ENCODE peak calls at places on chromosomes 6 and 20, in seven cellular contexts. One of them, this sample, is unnamed.

GRCh38 chr20:19354950-19355349 is 142.5 kb downstream of the SLC24A3 start:
- DNase-seq in esophagus squamous epithelium: no peak
- DNase-seq in A673: peak; percentile 33
- DNase-seq in heart right ventricle: no peak
- DNase-seq in upper lobe of left lung: no peak
- DNase-seq in cardiac muscle cell: no peak
- DNase-seq in psoas muscle: no peak
- DNase-seq in this sample: no peak

GRCh38 chr6:90216081-90216977 is 80.3 kb downstream of the BACH2 start:
- DNase-seq in esophagus squamous epithelium: no peak
- DNase-seq in upper lobe of left lung: no peak
- DNase-seq in heart right ventricle: no peak
- DNase-seq in cardiac muscle cell: peak; percentile 25
- DNase-seq in A673: no peak
- DNase-seq in psoas muscle: no peak
- DNase-seq in this sample: no peak

GRCh38 chr20:39630215-39630614 is 668.1 kb downstream of the DHX35 start:
- DNase-seq in cardiac muscle cell: no peak
- DNase-seq in esophagus squamous epithelium: no peak
- DNase-seq in heart right ventricle: no peak
- DNase-seq in A673: no peak
- DNase-seq in psoas muscle: no peak
- DNase-seq in upper lobe of left lung: no peak
- DNase-seq in this sample: no peak

GRCh38 chr6:147787407-147787806 is 278.9 kb downstream of the SAMD5 start:
- DNase-seq in A673: peak; percentile 56
- DNase-seq in cardiac muscle cell: no peak
- DNase-seq in psoas muscle: no peak
- DNase-seq in heart right ventricle: no peak
- DNase-seq in upper lobe of left lung: no peak
- DNase-seq in esophagus squamous epithelium: no peak
- DNase-seq in this sample: no peak

GRCh38 chr6:138832182-138832581 is 36.3 kb downstream of the ECT2L start:
- DNase-seq in psoas muscle: no peak
- DNase-seq in heart right ventricle: no peak
- DNase-seq in esophagus squamous epithelium: no peak
- DNase-seq in A673: no peak
- DNase-seq in upper lobe of left lung: no peak
- DNase-seq in cardiac muscle cell: no peak
- DNase-seq in this sample: no peak

GRCh38 chr6:135537782-135538301 is 40.3 kb upstream of the AHI1 start:
- DNase-seq in psoas muscle: no peak
- DNase-seq in cardiac muscle cell: no peak
- DNase-seq in upper lobe of left lung: no peak
- DNase-seq in heart right ventricle: no peak
- DNase-seq in esophagus squamous epithelium: no peak
- DNase-seq in A673: no peak
- DNase-seq in this sample: no peak

GRCh38 chr20:14924433-14924832 is 587.0 kb upstream of the FLRT3 start:
- DNase-seq in A673: no peak
- DNase-seq in cardiac muscle cell: no peak
- DNase-seq in heart right ventricle: no peak
- DNase-seq in psoas muscle: no peak
- DNase-seq in esophagus squamous epithelium: no peak
- DNase-seq in upper lobe of left lung: no peak
- DNase-seq in this sample: no peak

GRCh38 chr20:1503564-1504227 is 12.5 kb upstream of the SIRPB2 start:
- DNase-seq in A673: peak; percentile 93
- DNase-seq in heart right ventricle: peak; percentile 41
- DNase-seq in psoas muscle: peak; percentile 61
- DNase-seq in upper lobe of left lung: no peak
- DNase-seq in cardiac muscle cell: peak; percentile 83
- DNase-seq in esophagus squamous epithelium: no peak
- DNase-seq in this sample: peak; percentile 39

GRCh38 chr6:42104095-42104806 is 38.2 kb downstream of the C6orf132 start:
- DNase-seq in A673: peak; percentile 66
- DNase-seq in upper lobe of left lung: peak; percentile 89
- DNase-seq in heart right ventricle: peak; percentile 77
- DNase-seq in cardiac muscle cell: peak; percentile 84
- DNase-seq in psoas muscle: peak; percentile 87
- DNase-seq in esophagus squamous epithelium: no peak
- DNase-seq in this sample: peak; percentile 77

GRCh38 chr6:7136859-7137334 is 29.1 kb downstream of the RREB1 start:
- DNase-seq in psoas muscle: no peak
- DNase-seq in upper lobe of left lung: no peak
- DNase-seq in A673: no peak
- DNase-seq in heart right ventricle: no peak
- DNase-seq in cardiac muscle cell: no peak
- DNase-seq in esophagus squamous epithelium: no peak
- DNase-seq in this sample: peak; percentile 75

GRCh38 chr6:138038148-138038870 is 68.9 kb downstream of the PERP start:
- DNase-seq in upper lobe of left lung: no peak
- DNase-seq in psoas muscle: no peak
- DNase-seq in heart right ventricle: no peak
- DNase-seq in esophagus squamous epithelium: no peak
- DNase-seq in cardiac muscle cell: no peak
- DNase-seq in A673: no peak
- DNase-seq in this sample: no peak

GRCh38 chr6:3373597-3374203 is 83.2 kb downstream of the SLC22A23 start:
- DNase-seq in upper lobe of left lung: no peak
- DNase-seq in heart right ventricle: no peak
- DNase-seq in psoas muscle: no peak
- DNase-seq in A673: no peak
- DNase-seq in cardiac muscle cell: no peak
- DNase-seq in esophagus squamous epithelium: no peak
- DNase-seq in this sample: no peak

GRCh38 chr6:46191961-46192360 is 21.2 kb upstream of the ENPP5 start:
- DNase-seq in heart right ventricle: no peak
- DNase-seq in psoas muscle: no peak
- DNase-seq in upper lobe of left lung: no peak
- DNase-seq in A673: no peak
- DNase-seq in cardiac muscle cell: no peak
- DNase-seq in esophagus squamous epithelium: no peak
- DNase-seq in this sample: no peak

GRCh38 chr20:3223937-3224680 is 14.8 kb downstream of the ITPA start:
- DNase-seq in psoas muscle: no peak
- DNase-seq in esophagus squamous epithelium: no peak
- DNase-seq in heart right ventricle: no peak
- DNase-seq in cardiac muscle cell: no peak
- DNase-seq in A673: no peak
- DNase-seq in upper lobe of left lung: peak; percentile 58
- DNase-seq in this sample: no peak

GRCh38 chr6:163573503-163574179 is 159.1 kb downstream of the QKI start:
- DNase-seq in psoas muscle: no peak
- DNase-seq in cardiac muscle cell: no peak
- DNase-seq in upper lobe of left lung: no peak
- DNase-seq in A673: no peak
- DNase-seq in esophagus squamous epithelium: no peak
- DNase-seq in heart right ventricle: no peak
- DNase-seq in this sample: no peak

GRCh38 chr6:37783025-37783825 is 36.3 kb upstream of the ZFAND3 start:
- DNase-seq in cardiac muscle cell: no peak
- DNase-seq in esophagus squamous epithelium: no peak
- DNase-seq in heart right ventricle: no peak
- DNase-seq in upper lobe of left lung: no peak
- DNase-seq in A673: peak; percentile 52
- DNase-seq in psoas muscle: peak; percentile 55
- DNase-seq in this sample: peak; percentile 35

GRCh38 chr6:28446818-28447511 is 3.7 kb upstream of the ZSCAN23 start:
- DNase-seq in cardiac muscle cell: peak; percentile 46
- DNase-seq in heart right ventricle: no peak
- DNase-seq in A673: peak; percentile 27
- DNase-seq in esophagus squamous epithelium: no peak
- DNase-seq in psoas muscle: no peak
- DNase-seq in upper lobe of left lung: peak; percentile 75
- DNase-seq in this sample: peak; percentile 16

GRCh38 chr20:20677186-20677585 is 35.3 kb downstream of the RALGAPA2 start:
- DNase-seq in esophagus squamous epithelium: no peak
- DNase-seq in cardiac muscle cell: no peak
- DNase-seq in psoas muscle: no peak
- DNase-seq in A673: no peak
- DNase-seq in upper lobe of left lung: no peak
- DNase-seq in heart right ventricle: no peak
- DNase-seq in this sample: no peak

GRCh38 chr20:29319725-29320124 is 1937.7 kb upstream of the DEFB115 start:
- DNase-seq in upper lobe of left lung: peak; percentile 72
- DNase-seq in heart right ventricle: no peak
- DNase-seq in A673: no peak
- DNase-seq in cardiac muscle cell: no peak
- DNase-seq in esophagus squamous epithelium: no peak
- DNase-seq in psoas muscle: peak; percentile 20
- DNase-seq in this sample: no peak

GRCh38 chr20:54044156-54044555 is 26.2 kb downstream of the BCAS1 start:
- DNase-seq in upper lobe of left lung: no peak
- DNase-seq in cardiac muscle cell: no peak
- DNase-seq in A673: peak; percentile 16
- DNase-seq in heart right ventricle: no peak
- DNase-seq in esophagus squamous epithelium: no peak
- DNase-seq in psoas muscle: no peak
- DNase-seq in this sample: peak; percentile 61

DNA sequence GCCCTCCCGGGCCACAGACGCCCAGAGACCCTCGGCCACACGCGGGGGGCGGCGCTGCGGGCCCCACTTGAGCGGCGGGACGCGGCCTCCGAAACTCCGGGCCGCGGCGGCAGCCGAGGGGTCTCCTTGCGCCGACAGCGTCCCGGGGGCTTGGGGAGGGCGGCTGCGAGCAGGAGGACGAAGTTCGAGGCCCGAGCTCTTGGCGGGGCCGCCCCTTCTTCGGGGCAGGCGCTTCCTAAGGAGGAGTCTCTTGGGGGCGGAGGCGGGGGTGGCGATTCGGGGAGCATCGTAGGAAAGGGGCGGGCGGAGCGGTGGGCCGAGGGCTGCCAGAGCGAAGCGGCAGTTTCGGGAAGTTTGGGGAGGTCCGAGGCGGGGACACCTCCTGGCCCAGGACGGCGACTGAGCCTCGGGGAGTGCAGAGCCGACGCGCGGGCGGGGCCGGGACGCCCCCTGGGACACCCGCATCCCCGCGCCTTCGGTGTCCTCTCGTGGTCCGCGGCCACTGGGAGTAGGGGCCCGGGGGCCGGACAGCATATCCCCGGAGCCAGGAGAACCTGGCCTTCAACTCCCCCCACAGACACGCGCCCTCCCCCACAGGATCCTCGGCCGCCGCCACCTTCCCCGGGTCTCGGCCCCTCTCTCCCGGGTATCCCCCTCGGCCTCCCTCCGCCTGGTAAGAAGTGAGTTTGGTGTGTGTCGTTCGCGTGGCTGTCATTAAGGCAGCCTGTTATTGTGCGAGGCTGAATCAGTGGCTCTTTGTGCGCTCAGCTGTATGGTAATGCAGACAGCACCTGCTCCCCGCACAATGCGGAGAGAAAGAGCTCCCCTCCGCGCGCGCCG is 613 bp upstream of the DLL1 start:
- DNase-seq in psoas muscle: peak; percentile 75
- DNase-seq in upper lobe of left lung: peak; percentile 89
- DNase-seq in A673: peak; percentile 62
- DNase-seq in cardiac muscle cell: peak; percentile 72
- DNase-seq in esophagus squamous epithelium: no peak
- DNase-seq in heart right ventricle: peak; percentile 82
- DNase-seq in this sample: no peak
- TF ChIP-seq CTCF in psoas muscle: no peak
- TF ChIP-seq CTCF in upper lobe of left lung: no peak
- TF ChIP-seq CTCF in A673: peak; percentile 20
- TF ChIP-seq CTCF in cardiac muscle cell: no peak
- TF ChIP-seq CTCF in esophagus squamous epithelium: no peak
- TF ChIP-seq CTCF in heart right ventricle: no peak
- TF ChIP-seq CTCF in this sample: peak; percentile 3

GRCh38 chr20:64038252-64038578 is 2.2 kb downstream of the C20orf204 start:
- DNase-seq in upper lobe of left lung: no peak
- DNase-seq in cardiac muscle cell: no peak
- DNase-seq in heart right ventricle: no peak
- DNase-seq in esophagus squamous epithelium: no peak
- DNase-seq in psoas muscle: no peak
- DNase-seq in A673: no peak
- DNase-seq in this sample: no peak
- H3K4me3 ChIP-seq in upper lobe of left lung: peak overlapping the region; percentile 53
- H3K4me3 ChIP-seq in cardiac muscle cell: peak overlapping the region; percentile 25
- H3K4me3 ChIP-seq in heart right ventricle: peak overlapping the region; percentile 58
- H3K4me3 ChIP-seq in esophagus squamous epithelium: peak overlapping the region; percentile 65
- H3K4me3 ChIP-seq in psoas muscle: peak overlapping the region; percentile 67
- H3K4me3 ChIP-seq in A673: peak overlapping the region; percentile 46
- H3K4me3 ChIP-seq in this sample: peak overlapping the region; percentile 66

DNA sequence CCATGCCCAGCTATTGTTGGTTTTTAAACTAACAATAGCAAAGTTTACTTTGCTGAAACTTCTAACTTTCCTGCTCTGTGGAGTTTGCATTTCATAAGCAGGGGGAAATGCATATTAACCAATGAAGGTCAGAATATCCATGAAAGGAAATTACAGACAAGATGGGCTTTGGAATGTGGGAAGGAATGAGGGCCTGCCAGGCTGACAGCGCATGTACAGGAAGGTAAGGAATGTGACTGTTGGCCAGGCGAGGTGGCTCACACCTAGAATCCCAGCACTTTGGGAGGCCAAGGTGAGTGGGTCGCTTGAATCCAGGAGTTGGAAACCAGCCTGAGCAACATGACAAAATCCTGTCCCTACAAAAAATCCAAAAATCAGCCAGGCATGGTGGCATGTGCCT is 49.6 kb downstream of the CDK5RAP1 start:
- DNase-seq in cardiac muscle cell: no peak
- DNase-seq in A673: no peak
- DNase-seq in psoas muscle: no peak
- DNase-seq in upper lobe of left lung: no peak
- DNase-seq in heart right ventricle: no peak
- DNase-seq in esophagus squamous epithelium: no peak
- DNase-seq in this sample: no peak
- H3K27me3 ChIP-seq in cardiac muscle cell: no peaks in the 10 kb centered on the region
- H3K27me3 ChIP-seq in A673: no peaks in the 10 kb centered on the region
- H3K27me3 ChIP-seq in psoas muscle: no peaks in the 10 kb centered on the region
- H3K27me3 ChIP-seq in upper lobe of left lung: no peaks in the 10 kb centered on the region
- H3K27me3 ChIP-seq in heart right ventricle: no peaks in the 10 kb centered on the region
- H3K27me3 ChIP-seq in esophagus squamous epithelium: no peaks in the 10 kb centered on the region
- H3K27me3 ChIP-seq in this sample: no peaks in the 10 kb centered on the region

GRCh38 chr6:39731565-39731964 is 6.4 kb upstream of the KIF6 start:
- DNase-seq in psoas muscle: no peak
- DNase-seq in cardiac muscle cell: no peak
- DNase-seq in heart right ventricle: no peak
- DNase-seq in esophagus squamous epithelium: no peak
- DNase-seq in upper lobe of left lung: no peak
- DNase-seq in A673: peak; percentile 51
- DNase-seq in this sample: no peak
- TF ChIP-seq CTCF in psoas muscle: no peak
- TF ChIP-seq CTCF in cardiac muscle cell: no peak
- TF ChIP-seq CTCF in heart right ventricle: no peak
- TF ChIP-seq CTCF in esophagus squamous epithelium: no peak
- TF ChIP-seq CTCF in upper lobe of left lung: no peak
- TF ChIP-seq CTCF in A673: peak; percentile 56
- TF ChIP-seq CTCF in this sample: no peak